ENCODE peak calls at places on chromosome 12, in nine cellular contexts. L is EL; W is HuH-7; Q is brain microvascular endothelial cell; B is HT-29; T is NCI-H1436 treated with DMSO at 0.1 percent for 48 hours; V is adipocyte; I is CD8-positive, alpha-beta memory T cell; H is NCI-H510A. C is an unnamed sample.

GRCh38 chr12:71958457-71958856 is 19.8 kb downstream of the TPH2 start:
- DNase-seq in L (peak), W (no peak), Q (no peak), B (no peak), T (no peak), V (no peak), I (no peak), H (no peak), C (no peak)

GRCh38 chr12:93098077-93098476 is 169.0 kb upstream of the EEA1 start:
- DNase-seq in L (peak), W (no peak), Q (peak), B (peak), T (no peak), V (peak), I (peak), H (no peak), C (no peak)

GRCh38 chr12:53205747-53206146 is 1.3 kb downstream of the ITGB7 start:
- DNase-seq in L (peak), W (no peak), Q (peak), B (no peak), T (no peak), V (peak), I (no peak), H (no peak), C (no peak)

GRCh38 chr12:47033081-47033480 is 46.3 kb upstream of the PCED1B start:
- DNase-seq in L (no peak), W (peak), Q (no peak), B (peak), T (no peak), V (peak), I (no peak), H (no peak), C (no peak)

GRCh38 chr12:124543052-124543590 is 24.3 kb downstream of the NCOR2 start:
- DNase-seq in L (no peak), W (no peak), Q (peak), B (peak), T (no peak), V (no peak), I (peak), H (peak), C (peak)

GRCh38 chr12:122238861-122239260 is 13.0 kb upstream of the DIABLO start:
- DNase-seq in L (no peak), W (no peak), Q (no peak), B (no peak), T (no peak), V (no peak), I (no peak), H (no peak), C (no peak)

GRCh38 chr12:121087467-121088207 is 45.0 kb upstream of the P2RX7 start:
- DNase-seq in L (peak), W (no peak), Q (no peak), B (no peak), T (no peak), V (no peak), I (no peak), H (no peak), C (no peak)

GRCh38 chr12:21546721-21547120 is 20.6 kb downstream of the SPX start:
- DNase-seq in L (peak), W (no peak), Q (no peak), B (no peak), T (no peak), V (no peak), I (no peak), H (no peak), C (no peak)

GRCh38 chr12:38904932-38905479 is 385 bp downstream of the CPNE8 start:
- DNase-seq in L (peak), W (peak), Q (peak), B (peak), T (no peak), V (no peak), I (peak), H (no peak), C (no peak)

GRCh38 chr12:109430244-109430643 is 46.9 kb downstream of the KCTD10 start:
- DNase-seq in L (no peak), W (no peak), Q (no peak), B (no peak), T (no peak), V (no peak), I (no peak), H (no peak), C (no peak)

GRCh38 chr12:102478416-102479098 is 1.8 kb downstream of the IGF1 start:
- DNase-seq in L (no peak), W (no peak), Q (no peak), B (no peak), T (no peak), V (no peak), I (peak), H (no peak), C (no peak)

GRCh38 chr12:58757422-58757821 is 162.9 kb downstream of the LRIG3 start:
- DNase-seq in L (peak), W (no peak), Q (peak), B (no peak), T (no peak), V (peak), I (no peak), H (no peak), C (no peak)

C was measured in NCI-H2107.